ENCODE peak calls at places on chromosomes 2 and 18, in six cellular contexts. A is DMS153; V is fibroblast of the aortic adventitia; T is NCI-H510A treated with DMSO at 0.1 percent for 48 hours; C is stimulated activated CD4-positive, alpha-beta T cell treated with anti-CD3 and anti-CD28 coated beads, Interleukin-12 subunit alpha, Interleukin-12 subunit beta, amount 100 ng/mL, for 4 hours; Y is AG08396. S is an unnamed sample.

GRCh38 chr2:169272035-169272434 is 90.3 kb downstream of the LRP2 start:
- DNase-seq in A (no peak), V (no peak), T (no peak), C (no peak), Y (no peak), S (no peak)

GRCh38 chr18:50104421-50104820 is 90.5 kb downstream of the MYO5B start:
- DNase-seq in A (no peak), V (no peak), T (no peak), C (no peak), Y (no peak), S (no peak)

GRCh38 chr2:120481446-120482194 is 135.7 kb downstream of the INHBB start:
- DNase-seq in A (no peak), V (no peak), T (no peak), C (no peak), Y (no peak), S (no peak)

GRCh38 chr2:149329470-149330126 is 789 bp upstream of the LYPD6 start:
- DNase-seq in A (peak; percentile 80), V (peak; percentile 4), T (peak; percentile 67), C (no peak), Y (peak; percentile 64), S (peak; percentile 39)

GRCh38 chr18:55778731-55779460 is 190.9 kb upstream of the TCF4 start:
- DNase-seq in A (no peak), V (no peak), T (no peak), C (no peak), Y (no peak), S (peak; percentile 64)

GRCh38 chr2:36376992-36377738 is 21.6 kb downstream of the CRIM1 start:
- DNase-seq in A (no peak), V (no peak), T (no peak), C (no peak), Y (no peak), S (no peak)

GRCh38 chr18:67359868-67360838 is 156.4 kb downstream of the DSEL start:
- DNase-seq in A (no peak), V (peak; percentile 91), T (no peak), C (peak; percentile 7), Y (peak; percentile 79), S (no peak)

GRCh38 chr2:55296393-55296792 is 27.4 kb upstream of the MTIF2 start:
- DNase-seq in A (no peak), V (no peak), T (no peak), C (no peak), Y (no peak), S (no peak)

GRCh38 chr2:23624915-23625314 is 239.9 kb downstream of the KLHL29 start:
- DNase-seq in A (no peak), V (no peak), T (no peak), C (no peak), Y (no peak), S (no peak)

GRCh38 chr2:172434821-172435607 is 7.6 kb downstream of the ITGA6 start:
- DNase-seq in A (peak; percentile 68), V (no peak), T (peak; percentile 68), C (no peak), Y (no peak), S (peak; percentile 6)

GRCh38 chr2:105906481-105906880 is 161.8 kb downstream of the NCK2 start:
- DNase-seq in A (no peak), V (no peak), T (no peak), C (no peak), Y (no peak), S (no peak)

S was measured in NCI-H146.